ENCODE peak calls at places on chromosome 13, in eight cellular contexts. T, K, Q, D, A, R, X and M are unnamed samples.
A peak's percentile ranks its signal among the peaks of the same experiment; 100 is the strongest.

GRCh38 chr13:32254916-32255743 is 60.0 kb downstream of the ZAR1L start:
- DNase-seq in T (no peak), K (no peak), Q (no peak), D (no peak), A (no peak), R (peak; percentile 45), X (no peak), M (no peak)

GRCh38 chr13:30864352-30865130 is 41.5 kb upstream of the MEDAG start:
- DNase-seq in T (no peak), K (no peak), Q (peak; percentile 66), D (no peak), A (no peak), R (no peak), X (peak; percentile 89), M (no peak)

GRCh38 chr13:96822900-96823299 is 171.4 kb downstream of the OXGR1 start:
- DNase-seq in T (peak; percentile 54), K (no peak), Q (no peak), D (peak; percentile 49), A (no peak), R (peak; percentile 39), X (no peak), M (no peak)

GRCh38 chr13:21683034-21683733 is 12.3 kb downstream of the FGF9 start:
- DNase-seq in T (no peak), K (no peak), Q (no peak), D (no peak), A (no peak), R (peak; percentile 74), X (peak; percentile 59), M (peak; percentile 89)

GRCh38 chr13:113928701-113929627 is 44.9 kb downstream of the C13orf46 start:
- DNase-seq in T (no peak), K (peak; percentile 90), Q (peak; percentile 98), D (peak; percentile 87), A (no peak), R (no peak), X (peak; percentile 70), M (no peak)

GRCh38 chr13:103615778-103616177 is 549.6 kb upstream of the SLC10A2 start:
- DNase-seq in T (no peak), K (no peak), Q (no peak), D (no peak), A (no peak), R (no peak), X (no peak), M (no peak)

GRCh38 chr13:113155201-113155600 is 3.2 kb upstream of the PROZ start:
- DNase-seq in T (no peak), K (no peak), Q (no peak), D (no peak), A (no peak), R (no peak), X (no peak), M (no peak)

GRCh38 chr13:113446488-113446854 is 6.8 kb downstream of the ADPRHL1 start:
- DNase-seq in T (no peak), K (no peak), Q (no peak), D (no peak), A (no peak), R (no peak), X (no peak), M (no peak)

GRCh38 chr13:102466836-102467235 is 65.0 kb upstream of the FGF14 start:
- DNase-seq in T (no peak), K (no peak), Q (no peak), D (no peak), A (no peak), R (no peak), X (no peak), M (no peak)

GRCh38 chr13:79589605-79590511 is 108.9 kb downstream of the NDFIP2 start:
- DNase-seq in T (no peak), K (no peak), Q (no peak), D (no peak), A (no peak), R (peak; percentile 38), X (no peak), M (no peak)

GRCh38 chr13:43805071-43805468 is 18.3 kb upstream of the ENOX1 start:
- DNase-seq in T (no peak), K (no peak), Q (no peak), D (no peak), A (peak; percentile 50), R (peak; percentile 95), X (no peak), M (peak; percentile 88)

GRCh38 chr13:31742102-31742695 is 2.9 kb downstream of the RXFP2 start:
- DNase-seq in T (peak; percentile 45), K (peak; percentile 45), Q (peak; percentile 75), D (peak; percentile 68), A (peak; percentile 22), R (peak; percentile 67), X (no peak), M (no peak)

GRCh38 chr13:24892844-24893243 is 128.9 kb downstream of the RNF17 start:
- DNase-seq in T (no peak), K (no peak), Q (no peak), D (no peak), A (no peak), R (no peak), X (no peak), M (no peak)

GRCh38 chr13:24076124-24076523 is 84.4 kb upstream of the SPATA13 start:
- DNase-seq in T (peak; percentile 50), K (no peak), Q (no peak), D (peak; percentile 63), A (no peak), R (peak; percentile 13), X (no peak), M (peak; percentile 16)

GRCh38 chr13:32019612-32020233 is 11.9 kb upstream of the FRY start:
- DNase-seq in T (no peak), K (no peak), Q (no peak), D (no peak), A (no peak), R (peak; percentile 49), X (no peak), M (peak; percentile 28)

GRCh38 chr13:24313449-24313848 is 4.1 kb downstream of the C1QTNF9 start:
- DNase-seq in T (no peak), K (no peak), Q (no peak), D (no peak), A (no peak), R (peak; percentile 31), X (no peak), M (no peak)

GRCh38 chr13:100674848-100675659 is 459 bp upstream of the TMTC4 start:
- DNase-seq in T (peak; percentile 100), K (peak; percentile 100), Q (peak; percentile 100), D (peak; percentile 100), A (peak; percentile 55), R (peak; percentile 94), X (peak; percentile 75), M (peak; percentile 84)

GRCh38 chr13:100674363-100674847 is at the start of gene TMTC4:
- DNase-seq in T (no peak), K (no peak), Q (no peak), D (no peak), A (no peak), R (no peak), X (no peak), M (no peak)

GRCh38 chr13:100675660-100676129 is 1.1 kb upstream of the TMTC4 start:
- DNase-seq in T (no peak), K (no peak), Q (no peak), D (no peak), A (no peak), R (no peak), X (no peak), M (no peak)

GRCh38 chr13:100673376-100673830 is 1.2 kb downstream of the TMTC4 start:
- DNase-seq in T (no peak), K (no peak), Q (no peak), D (no peak), A (no peak), R (no peak), X (no peak), M (no peak)

GRCh38 chr13:100673831-100674362 is 698 bp downstream of the TMTC4 start:
- DNase-seq in T (peak; percentile 65), K (peak; percentile 66), Q (peak; percentile 73), D (peak; percentile 55), A (no peak), R (peak; percentile 70), X (peak; percentile 31), M (peak; percentile 67)
- H3K4me3 ChIP-seq in T (peak overlapping the region; percentile 90), K (peak overlapping the region; percentile 93), Q (peak overlapping the region; percentile 94), D (peak overlapping the region; percentile 93), A (peak overlapping the region; percentile 52), R (peak overlapping the region; percentile 70), X (peak overlapping the region; percentile 51), M (peak overlapping the region; percentile 79)

GRCh38 chr13:38358703-38359102 is 9.1 kb downstream of the UFM1 start:
- DNase-seq in T (no peak), K (no peak), Q (no peak), D (no peak), A (no peak), R (no peak), X (no peak), M (no peak)

GRCh38 chr13:38366954-38367645 is 17.4 kb downstream of the UFM1 start:
- DNase-seq in T (no peak), K (no peak), Q (no peak), D (no peak), A (peak; percentile 20), R (peak; percentile 79), X (no peak), M (no peak)

GRCh38 chr13:38363219-38363618 is 13.6 kb downstream of the UFM1 start:
- DNase-seq in T (no peak), K (no peak), Q (no peak), D (no peak), A (no peak), R (no peak), X (no peak), M (no peak)

DNA sequence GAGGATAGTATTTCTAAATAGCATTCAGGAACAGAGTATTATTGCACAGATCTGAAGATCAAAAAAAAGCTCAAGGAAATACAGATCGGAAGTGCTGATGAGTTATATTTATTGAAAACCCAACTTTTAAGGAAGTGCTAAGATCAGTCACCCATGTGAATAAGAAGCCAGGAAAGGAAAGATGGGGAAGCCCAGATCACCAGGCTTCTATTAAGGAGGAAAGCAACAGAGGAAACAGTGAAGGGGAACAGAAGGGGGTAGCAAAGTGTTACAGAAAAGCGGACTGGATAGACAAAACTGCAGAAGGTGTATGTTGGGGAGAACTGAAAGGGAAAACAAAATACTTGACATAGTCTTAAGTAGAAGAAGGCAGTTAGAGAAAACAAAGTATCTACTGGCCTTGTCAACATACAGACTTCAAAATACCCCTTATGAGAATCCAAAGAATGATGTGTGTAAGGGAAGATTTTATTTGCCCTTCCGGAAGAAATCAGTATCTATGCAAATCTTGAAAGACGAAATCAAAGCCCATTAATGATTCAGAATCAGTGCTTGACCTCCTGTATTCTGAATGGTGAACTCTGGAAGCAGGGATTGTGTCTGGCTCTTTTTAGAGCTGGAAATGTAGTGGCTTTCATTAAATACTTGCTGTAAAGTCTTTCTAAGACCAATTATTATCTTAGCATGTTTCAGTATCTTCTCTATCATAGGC is 12.1 kb downstream of the UFM1 start:
- DNase-seq in T (no peak), K (no peak), Q (no peak), D (no peak), A (no peak), R (no peak), X (no peak), M (no peak)
- H3K36me3 ChIP-seq in T (no peaks in the 10 kb centered on the region), K (peaks cover 40% of the 10 kb centered on the region), Q (peaks cover 38% of the 10 kb centered on the region), D (peaks cover 59% of the 10 kb centered on the region), A (peaks cover 15% of the 10 kb centered on the region), R (peaks cover 18% of the 10 kb centered on the region), X (peaks cover 3% of the 10 kb centered on the region), M (no peaks in the 10 kb centered on the region)

GRCh38 chr13:73275163-73275562 is 216.4 kb downstream of the KLF5 start:
- DNase-seq in T (no peak), K (no peak), Q (no peak), D (no peak), A (no peak), R (no peak), X (no peak), M (no peak)
- TF ChIP-seq CTCF in T (no peak), K (no peak), Q (no peak), D (no peak), A (no peak), R (no peak), X (no peak), M (no peak)

GRCh38 chr13:112068531-112069062 is 1.6 kb downstream of the SOX1 start:
- DNase-seq in T (no peak), K (no peak), Q (no peak), D (no peak), A (no peak), R (no peak), X (no peak), M (no peak)
- H3K4me3 ChIP-seq in T (no peak overlapping the region), K (peak overlapping the region; percentile 4), Q (no peak overlapping the region), D (no peak overlapping the region), A (no peak overlapping the region), R (no peak overlapping the region), X (no peak overlapping the region), M (no peak overlapping the region)